ENCODE peak calls at places on chromosomes 7 and 10, in six cellular contexts. F, Y, B, L, J and X are unnamed samples. For H3K9me3, the result is how much of the 10 kb centered on the place peaks cover.

GRCh38 chr7:44634839-44635591 is 28.6 kb downstream of the OGDH start:
- DNase-seq in Y (no peak), B (no peak), L (peak), F (no peak), J (no peak), X (no peak)

GRCh38 chr7:146090023-146090645 is 26.5 kb upstream of the CNTNAP2 start:
- DNase-seq in F (no peak), B (no peak), L (peak), Y (no peak), J (no peak), X (peak)

GRCh38 chr10:33047655-33048054 is 89.6 kb upstream of the ITGB1 start:
- DNase-seq in J (no peak), B (no peak), L (no peak), F (no peak), Y (no peak), X (no peak)

GRCh38 chr7:20219062-20219445 is 1.9 kb upstream of the MACC1 start:
- DNase-seq in J (no peak), Y (no peak), B (no peak), F (no peak), L (no peak), X (no peak)

GRCh38 chr7:152520861-152521302 is 85.1 kb upstream of the KMT2C start:
- DNase-seq in F (no peak), Y (no peak), L (no peak), B (no peak), J (no peak), X (no peak)

GRCh38 chr10:121532465-121532864 is 65.8 kb downstream of the FGFR2 start:
- DNase-seq in L (no peak), Y (no peak), F (no peak), B (no peak), J (no peak), X (no peak)

GRCh38 chr10:29784175-29784773 is 149.5 kb upstream of the SVIL start:
- DNase-seq in Y (peak), F (peak), L (peak), J (peak), B (no peak), X (peak)

GRCh38 chr10:77661674-77662073 is 24.1 kb upstream of the KCNMA1 start:
- DNase-seq in Y (no peak), J (no peak), F (no peak), B (no peak), L (no peak), X (no peak)

GRCh38 chr10:5629789-5630436 is 36.5 kb downstream of the ASB13 start:
- DNase-seq in B (peak), F (peak), Y (peak), L (peak), J (peak), X (peak)

GRCh38 chr7:128343554-128344430 is at the start of gene RBM28:
- DNase-seq in B (peak), Y (peak), L (peak), J (peak), F (peak), X (peak)

GRCh38 chr10:60414877-60415585 is 25.4 kb upstream of the ANK3 start:
- DNase-seq in L (peak), J (no peak), Y (no peak), F (peak), B (no peak), X (no peak)

GRCh38 chr7:44787041-44787440 is 9.4 kb upstream of the PPIA start:
- DNase-seq in F (no peak), B (no peak), J (no peak), Y (no peak), L (no peak), X (no peak)

GRCh38 chr10:122657734-122658133 is 41.9 kb downstream of the C10orf120 start:
- DNase-seq in L (no peak), F (no peak), B (no peak), Y (no peak), J (no peak), X (no peak)

GRCh38 chr10:128571745-128572144 is 445.5 kb upstream of the MKI67 start:
- DNase-seq in F (no peak), L (no peak), J (no peak), B (no peak), Y (no peak), X (no peak)

GRCh38 chr7:67309764-67310548 is 313.3 kb downstream of the TYW1 start:
- DNase-seq in F (no peak), Y (no peak), L (no peak), J (no peak), B (no peak), X (no peak)

GRCh38 chr10:59967079-59967478 is 60.7 kb upstream of the CCDC6 start:
- DNase-seq in Y (no peak), L (no peak), B (no peak), J (no peak), F (no peak), X (no peak)

GRCh38 chr7:150850273-150850672 is 2.0 kb upstream of the AOC1 start:
- DNase-seq in Y (no peak), J (no peak), F (no peak), B (no peak), L (no peak), X (no peak)

GRCh38 chr7:95330194-95331003 is 6.1 kb upstream of the PON1 start:
- DNase-seq in L (no peak), B (no peak), F (no peak), J (no peak), Y (no peak), X (no peak)

GRCh38 chr7:69684955-69685631 is 86.8 kb downstream of the AUTS2 start:
- DNase-seq in Y (no peak), J (no peak), F (no peak), B (no peak), L (no peak), X (no peak)

GRCh38 chr10:125955766-125956165 is 59.4 kb downstream of the FANK1 start:
- DNase-seq in L (no peak), J (no peak), Y (no peak), F (no peak), B (no peak), X (no peak)

GRCh38 chr10:63480237-63480636 is 14.5 kb upstream of the JMJD1C start:
- DNase-seq in B (no peak), Y (no peak), L (peak), J (no peak), F (no peak), X (no peak)

GRCh38 chr7:150444141-150444540 is 6.3 kb upstream of the GIMAP8 start:
- DNase-seq in B (no peak), J (no peak), Y (no peak), F (no peak), L (no peak), X (no peak)

GRCh38 chr7:56219017-56219416 is 102.8 kb upstream of the NUPR2 start:
- DNase-seq in J (no peak), B (no peak), F (no peak), Y (no peak), L (no peak), X (no peak)
- H3K9me3 ChIP-seq in J (under half), B (under half), F (half or more), Y (under half), L (under half), X (under half)

GRCh38 chr10:86759073-86759672 is 2.8 kb downstream of the BMPR1A start:
- DNase-seq in F (no peak), J (no peak), L (no peak), B (no peak), Y (no peak), X (no peak)
- H3K27ac ChIP-seq in F (peak), J (peak), L (peak), B (no peak), Y (no peak), X (no peak)

GRCh38 chr7:138345567-138345966 is 114.5 kb upstream of the TRIM24 start:
- DNase-seq in F (no peak), Y (no peak), B (no peak), L (no peak), J (no peak), X (no peak)
- H3K9me3 ChIP-seq in F (half or more), Y (under half), B (under half), L (under half), J (under half), X (under half)

GRCh38 chr7:2639151-2639993 is 7.6 kb downstream of the TTYH3 start:
- DNase-seq in B (no peak), J (no peak), F (no peak), Y (no peak), L (no peak), X (no peak)

GRCh38 chr7:2638224-2638991 is 6.6 kb downstream of the TTYH3 start:
- DNase-seq in Y (no peak), L (no peak), F (no peak), J (no peak), B (no peak), X (no peak)

GRCh38 chr7:2639994-2640830 is 8.4 kb downstream of the TTYH3 start:
- DNase-seq in J (no peak), Y (no peak), L (no peak), F (no peak), B (no peak), X (no peak)

GRCh38 chr7:2641406-2642393 is 9.9 kb downstream of the TTYH3 start:
- DNase-seq in F (peak), Y (peak), L (peak), B (no peak), J (peak), X (no peak)

GRCh38 chr7:2640858-2641257 is 9.1 kb downstream of the TTYH3 start:
- DNase-seq in B (no peak), Y (no peak), L (no peak), J (no peak), F (no peak), X (no peak)
- H3K27ac ChIP-seq in B (no peak), Y (no peak), L (peak), J (peak), F (no peak), X (no peak)

GRCh38 chr7:158244430-158244829 is 343.2 kb downstream of the PTPRN2 start:
- DNase-seq in B (no peak), F (no peak), L (no peak), J (no peak), Y (no peak), X (no peak)
- H3K9me3 ChIP-seq in B (under half), F (under half), L (under half), J (under half), Y (under half), X (under half)

GRCh38 chr10:119272736-119273135 is 65.4 kb downstream of the GRK5 start:
- DNase-seq in Y (peak), L (no peak), J (no peak), B (no peak), F (no peak), X (no peak)

GRCh38 chr10:119268871-119269506 is 61.6 kb downstream of the GRK5 start:
- DNase-seq in L (no peak), F (no peak), J (no peak), B (peak), Y (peak), X (no peak)

GRCh38 chr10:119269737-119270136 is 62.4 kb downstream of the GRK5 start:
- DNase-seq in L (no peak), F (no peak), B (no peak), J (no peak), Y (peak), X (no peak)

GRCh38 chr10:119273413-119273812 is 66.0 kb downstream of the GRK5 start:
- DNase-seq in F (no peak), L (no peak), Y (peak), J (no peak), B (no peak), X (no peak)

DNA sequence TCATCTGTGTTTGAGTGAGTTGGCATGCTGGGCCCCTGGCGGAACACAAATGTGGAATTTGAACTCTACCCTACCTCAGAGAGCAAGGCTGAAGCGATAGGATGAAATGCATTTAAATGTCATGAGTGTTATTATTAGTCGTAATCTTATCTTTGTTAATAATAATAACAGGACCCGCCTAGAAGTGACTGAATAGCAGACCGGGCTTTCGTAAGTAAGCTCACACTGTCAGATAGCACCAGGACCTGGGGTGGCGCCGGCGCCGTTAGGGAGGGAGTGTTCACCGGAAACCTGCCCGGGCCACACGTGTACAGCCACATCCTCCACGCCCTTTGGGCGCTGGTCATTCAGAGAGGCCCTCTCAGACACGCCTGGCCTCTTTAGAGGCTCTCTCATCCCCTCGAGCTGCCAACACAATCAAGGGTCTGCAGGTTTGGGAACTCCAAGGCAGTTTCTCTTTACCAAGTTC is 63.6 kb downstream of the GRK5 start:
- DNase-seq in F (no peak), L (peak), Y (peak), J (peak), B (peak), X (no peak)
- H3K27ac ChIP-seq in F (no peak), L (peak), Y (peak), J (peak), B (no peak), X (no peak)